ENCODE peak calls at places on chromosomes 5 and 9, in four cellular contexts. One of them, this sample, is unnamed.

GRCh38 chr9:14151451-14151850 is 162.5 kb downstream of the NFIB start:
- DNase-seq in K562: no peak
- DNase-seq in WTC11: no peak
- DNase-seq in HepG2: no peak
- DNase-seq in this sample: no peak

GRCh38 chr9:19409406-19410194 is 791 bp downstream of the ACER2 start:
- DNase-seq in HepG2: peak; percentile 43
- DNase-seq in K562: peak; percentile 52
- DNase-seq in WTC11: peak; percentile 46
- DNase-seq in this sample: peak; percentile 53

GRCh38 chr9:131833906-131834305 is 94.0 kb upstream of the RAPGEF1 start:
- DNase-seq in K562: no peak
- DNase-seq in WTC11: no peak
- DNase-seq in HepG2: no peak
- DNase-seq in this sample: no peak

GRCh38 chr5:141639357-141640050 is 2.7 kb downstream of the RELL2 start:
- DNase-seq in WTC11: no peak
- DNase-seq in K562: no peak
- DNase-seq in HepG2: no peak
- DNase-seq in this sample: no peak

GRCh38 chr5:155729684-155730059 is 597.3 kb upstream of the SGCD start:
- DNase-seq in WTC11: peak; percentile 25
- DNase-seq in K562: no peak
- DNase-seq in HepG2: no peak
- DNase-seq in this sample: no peak

GRCh38 chr9:114889802-114890224 is 40.6 kb downstream of the TNFSF8 start:
- DNase-seq in WTC11: no peak
- DNase-seq in K562: no peak
- DNase-seq in HepG2: no peak
- DNase-seq in this sample: no peak

GRCh38 chr5:158234323-158235158 is 375.6 kb upstream of the CLINT1 start:
- DNase-seq in HepG2: no peak
- DNase-seq in K562: no peak
- DNase-seq in WTC11: no peak
- DNase-seq in this sample: no peak

GRCh38 chr9:108844856-108845255 is 10.9 kb downstream of the ACTL7B start:
- DNase-seq in K562: no peak
- DNase-seq in WTC11: no peak
- DNase-seq in HepG2: no peak
- DNase-seq in this sample: no peak

GRCh38 chr9:126612813-126613641 is 701 bp upstream of the LMX1B start:
- DNase-seq in HepG2: no peak
- DNase-seq in WTC11: peak; percentile 47
- DNase-seq in K562: no peak
- DNase-seq in this sample: peak; percentile 26

GRCh38 chr9:129737479-129738269 is 15.2 kb downstream of the PTGES start:
- DNase-seq in WTC11: peak; percentile 90
- DNase-seq in HepG2: peak; percentile 45
- DNase-seq in K562: peak; percentile 95
- DNase-seq in this sample: peak; percentile 88

GRCh38 chr9:94920439-94920951 is 194.0 kb downstream of the AOPEP start:
- DNase-seq in WTC11: no peak
- DNase-seq in HepG2: no peak
- DNase-seq in K562: no peak
- DNase-seq in this sample: no peak

GRCh38 chr5:37668524-37669047 is 171.3 kb downstream of the GDNF start:
- DNase-seq in K562: peak; percentile 78
- DNase-seq in HepG2: peak; percentile 90
- DNase-seq in WTC11: no peak
- DNase-seq in this sample: peak; percentile 23

GRCh38 chr9:126038790-126039189 is 287.8 kb upstream of the MVB12B start:
- DNase-seq in HepG2: no peak
- DNase-seq in K562: peak; percentile 6
- DNase-seq in WTC11: no peak
- DNase-seq in this sample: no peak

GRCh38 chr5:165457854-165458481 is 1952.5 kb downstream of the MAT2B start:
- DNase-seq in WTC11: peak; percentile 19
- DNase-seq in K562: peak; percentile 1
- DNase-seq in HepG2: no peak
- DNase-seq in this sample: peak; percentile 20

GRCh38 chr9:125747053-125747764 is at the start of gene PBX3:
- DNase-seq in K562: peak; percentile 52
- DNase-seq in HepG2: no peak
- DNase-seq in WTC11: peak; percentile 47
- DNase-seq in this sample: peak; percentile 53

GRCh38 chr9:18229992-18230676 is 243.8 kb upstream of the ADAMTSL1 start:
- DNase-seq in K562: no peak
- DNase-seq in HepG2: no peak
- DNase-seq in WTC11: no peak
- DNase-seq in this sample: no peak

GRCh38 chr5:69416699-69417098 is 1.8 kb downstream of the MARVELD2 start:
- DNase-seq in K562: no peak
- DNase-seq in HepG2: no peak
- DNase-seq in WTC11: no peak
- DNase-seq in this sample: no peak

GRCh38 chr5:54021413-54022155 is 288.8 kb downstream of the ARL15 start:
- DNase-seq in HepG2: no peak
- DNase-seq in K562: peak; percentile 26
- DNase-seq in WTC11: no peak
- DNase-seq in this sample: no peak

GRCh38 chr5:24642022-24642421 is 2.8 kb downstream of the CDH10 start:
- DNase-seq in HepG2: peak; percentile 16
- DNase-seq in K562: peak; percentile 9
- DNase-seq in WTC11: no peak
- DNase-seq in this sample: no peak

GRCh38 chr5:13003457-13003856 is 941.0 kb downstream of the DNAH5 start:
- DNase-seq in HepG2: no peak
- DNase-seq in K562: no peak
- DNase-seq in WTC11: no peak
- DNase-seq in this sample: no peak

GRCh38 chr9:136311433-136312375 is 7.8 kb upstream of the CCDC187 start:
- DNase-seq in HepG2: peak; percentile 62
- DNase-seq in WTC11: no peak
- DNase-seq in K562: peak; percentile 49
- DNase-seq in this sample: no peak

GRCh38 chr9:129235931-129236331 is 57.9 kb upstream of the IER5L start:
- DNase-seq in K562: no peak
- DNase-seq in HepG2: no peak
- DNase-seq in WTC11: no peak
- DNase-seq in this sample: no peak

DNA sequence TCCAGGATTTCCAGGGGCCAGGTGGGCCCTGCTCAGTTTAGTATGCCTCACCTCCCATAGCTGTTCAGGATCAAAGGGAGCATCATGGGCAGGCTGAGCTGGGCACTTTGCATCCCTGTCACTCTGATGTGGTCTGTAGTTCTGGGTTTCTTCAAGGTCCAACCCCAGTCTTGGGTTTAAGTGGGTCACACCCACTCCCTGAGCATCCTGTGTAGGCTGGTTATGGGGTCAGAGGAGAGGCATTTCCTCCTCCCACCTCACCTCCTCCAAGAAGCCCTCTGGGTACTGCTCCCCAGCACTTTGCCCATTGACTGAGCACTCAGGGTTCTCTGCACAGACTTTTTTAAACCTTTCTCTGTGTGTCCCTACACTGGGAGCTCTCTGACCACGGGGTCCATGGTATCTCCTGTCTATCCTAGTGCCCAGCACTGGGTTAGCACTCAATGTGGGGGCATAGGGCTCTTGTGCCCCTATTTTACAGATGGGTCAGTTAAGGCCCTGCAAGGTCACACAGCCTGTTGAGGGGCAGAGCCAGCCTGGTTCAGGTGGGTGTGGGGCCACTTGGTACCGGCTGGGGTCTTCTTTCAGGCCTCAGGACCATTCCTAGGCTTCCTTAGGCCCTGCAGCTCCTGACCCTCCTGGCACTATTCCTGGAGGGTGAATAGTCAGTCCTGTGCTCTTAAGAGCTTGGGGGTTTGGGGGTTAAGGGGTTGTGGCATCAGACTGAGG is 19.0 kb downstream of the CXXC5 start:
- DNase-seq in K562: no peak
- DNase-seq in WTC11: no peak
- DNase-seq in HepG2: no peak
- DNase-seq in this sample: no peak
- TF ChIP-seq ELF4 in K562: no peak
- TF ChIP-seq ELF4 in WTC11: no peak
- TF ChIP-seq ELF4 in HepG2: no peak
- TF ChIP-seq ELF4 in this sample: no peak

GRCh38 chr9:134233022-134233421 is 68.7 kb upstream of the RNU6ATAC start:
- DNase-seq in HepG2: no peak
- DNase-seq in WTC11: no peak
- DNase-seq in K562: no peak
- DNase-seq in this sample: no peak

GRCh38 chr9:134236001-134236421 is 71.6 kb upstream of the RNU6ATAC start:
- DNase-seq in HepG2: no peak
- DNase-seq in WTC11: no peak
- DNase-seq in K562: no peak
- DNase-seq in this sample: no peak

GRCh38 chr9:134235366-134235765 is 71.0 kb upstream of the RNU6ATAC start:
- DNase-seq in HepG2: no peak
- DNase-seq in WTC11: no peak
- DNase-seq in K562: no peak
- DNase-seq in this sample: no peak

GRCh38 chr9:134234001-134234660 is 69.8 kb upstream of the RNU6ATAC start:
- DNase-seq in HepG2: no peak
- DNase-seq in WTC11: no peak
- DNase-seq in K562: no peak
- DNase-seq in this sample: no peak

GRCh38 chr9:134234687-134235359 is 70.5 kb upstream of the RNU6ATAC start:
- DNase-seq in HepG2: no peak
- DNase-seq in WTC11: no peak
- DNase-seq in K562: no peak
- DNase-seq in this sample: no peak
- TF ChIP-seq ELF4 in HepG2: no peak
- TF ChIP-seq ELF4 in WTC11: no peak
- TF ChIP-seq ELF4 in K562: no peak
- TF ChIP-seq ELF4 in this sample: no peak

DNA sequence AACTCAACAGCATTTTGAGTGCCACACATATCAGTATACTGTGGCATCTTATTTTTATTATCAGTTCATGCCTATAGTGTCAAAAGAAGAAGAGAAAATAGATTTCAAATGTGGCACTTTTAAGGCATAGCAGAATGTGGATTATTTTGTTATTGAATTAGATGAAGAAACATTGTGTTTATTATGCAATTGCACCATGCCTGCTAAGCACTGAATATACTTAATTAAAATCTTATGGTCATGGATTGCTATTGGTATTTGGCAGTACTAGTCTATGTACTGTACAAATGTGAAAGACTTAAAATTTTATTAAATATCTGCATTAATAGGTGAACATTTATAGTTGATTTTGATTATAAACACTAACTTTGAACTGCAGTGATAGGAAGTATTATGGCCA is 128.8 kb downstream of the FER start:
- DNase-seq in HepG2: no peak
- DNase-seq in WTC11: no peak
- DNase-seq in K562: no peak
- DNase-seq in this sample: no peak
- TF ChIP-seq ELF4 in HepG2: no peak
- TF ChIP-seq ELF4 in WTC11: no peak
- TF ChIP-seq ELF4 in K562: no peak
- TF ChIP-seq ELF4 in this sample: no peak

DNA sequence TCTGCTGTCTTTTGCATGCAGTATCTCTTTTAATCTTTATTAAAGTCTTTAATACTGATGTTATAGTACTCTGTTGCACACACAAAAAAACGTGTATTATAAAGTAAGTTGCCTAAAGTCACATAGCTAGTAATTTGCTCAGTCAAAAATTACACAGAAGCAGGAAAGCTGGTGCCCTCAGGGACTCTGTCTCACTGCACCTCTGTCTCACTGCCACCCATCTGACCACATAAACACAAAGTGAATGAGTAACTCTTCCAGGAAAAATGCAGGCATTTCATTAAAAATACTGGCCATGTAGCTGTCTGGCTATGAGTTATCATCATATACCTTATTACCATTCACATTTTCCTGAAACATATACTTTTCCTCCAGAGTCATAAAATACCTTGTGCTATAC is 591.7 kb downstream of the CSNK1G3 start:
- DNase-seq in K562: no peak
- DNase-seq in WTC11: no peak
- DNase-seq in HepG2: no peak
- DNase-seq in this sample: no peak
- TF ChIP-seq ELF4 in K562: no peak
- TF ChIP-seq ELF4 in WTC11: no peak
- TF ChIP-seq ELF4 in HepG2: no peak
- TF ChIP-seq ELF4 in this sample: no peak

GRCh38 chr5:56964173-56964572 is 12.2 kb upstream of the MIER3 start:
- DNase-seq in WTC11: no peak
- DNase-seq in K562: no peak
- DNase-seq in HepG2: no peak
- DNase-seq in this sample: no peak
- TF ChIP-seq ELF4 in WTC11: no peak
- TF ChIP-seq ELF4 in K562: no peak
- TF ChIP-seq ELF4 in HepG2: no peak
- TF ChIP-seq ELF4 in this sample: no peak

GRCh38 chr5:40679998-40680681 is 425 bp downstream of the PTGER4 start:
- DNase-seq in HepG2: no peak
- DNase-seq in WTC11: peak; percentile 50
- DNase-seq in K562: no peak
- DNase-seq in this sample: no peak
- TF ChIP-seq ELF4 in HepG2: no peak
- TF ChIP-seq ELF4 in WTC11: no peak
- TF ChIP-seq ELF4 in K562: no peak
- TF ChIP-seq ELF4 in this sample: no peak

This sample was measured in HEK293T.